ENCODE peak calls at places on chromosomes 6 and 20, in nine cellular contexts. M is PC-3, A is neural progenitor cell, Z is GM23248, C is OCI-LY7, K is GM23338, Q is MM.1S, V is SK-N-SH, Y is hepatocyte. O is an unnamed sample.

GRCh38 chr6:113968472-113968871 is 2.5 kb downstream of the HDAC2 start:
- DNase-seq in Z (no peak), M (no peak), Q (no peak), Y (no peak), V (no peak), A (no peak), C (no peak), K (no peak), O (no peak)

GRCh38 chr20:58519940-58520712 is 4.9 kb upstream of the APCDD1L start:
- DNase-seq in Q (no peak), M (no peak), Y (no peak), A (no peak), Z (no peak), K (no peak), V (no peak), C (no peak), O (no peak)

GRCh38 chr6:85594197-85594930 is 706 bp upstream of the SNX14 start:
- DNase-seq in K (peak; percentile 43), A (peak; percentile 40), V (no peak), Q (peak; percentile 44), Z (peak; percentile 71), C (peak; percentile 52), Y (no peak), M (no peak), O (no peak)

GRCh38 chr6:170128811-170129681 is 161.8 kb downstream of the DLL1 start:
- DNase-seq in Y (peak; percentile 2), K (no peak), V (no peak), Z (no peak), Q (no peak), M (no peak), A (no peak), C (no peak), O (no peak)

GRCh38 chr6:154653853-154654252 is 79.4 kb upstream of the SCAF8 start:
- DNase-seq in M (peak; percentile 48), C (no peak), Y (peak; percentile 65), K (no peak), Z (peak; percentile 76), V (no peak), Q (no peak), A (no peak), O (no peak)

GRCh38 chr6:136317023-136317649 is 27.5 kb upstream of the BCLAF1 start:
- DNase-seq in Z (peak; percentile 77), C (peak; percentile 67), A (peak; percentile 71), Q (peak; percentile 64), M (peak; percentile 75), Y (peak; percentile 82), K (peak; percentile 90), V (peak; percentile 53), O (peak; percentile 71)

GRCh38 chr6:5012531-5012930 is 8.7 kb upstream of the RPP40 start:
- DNase-seq in Y (no peak), C (no peak), K (no peak), V (no peak), M (no peak), Q (no peak), A (no peak), Z (peak; percentile 81), O (no peak)

GRCh38 chr20:23086056-23086551 is at the start of gene CD93:
- DNase-seq in Q (no peak), K (peak; percentile 8), A (no peak), Y (no peak), Z (peak; percentile 37), C (no peak), M (no peak), V (no peak), O (no peak)

GRCh38 chr6:76639941-76640340 is 567.5 kb upstream of the IMPG1 start:
- DNase-seq in C (no peak), Z (no peak), A (no peak), M (no peak), K (no peak), Y (no peak), V (no peak), Q (no peak), O (no peak)

GRCh38 chr20:50328996-50329898 is 138.6 kb downstream of the CEBPB start:
- DNase-seq in M (no peak), Q (no peak), V (no peak), Z (no peak), K (no peak), C (no peak), Y (no peak), A (no peak), O (no peak)

GRCh38 chr20:51354191-51354768 is 188.2 kb downstream of the NFATC2 start:
- DNase-seq in M (peak; percentile 78), Q (no peak), Z (peak; percentile 76), C (no peak), Y (no peak), K (no peak), A (no peak), V (no peak), O (no peak)

GRCh38 chr20:63493563-63494020 is 5.3 kb downstream of the EEF1A2 start:
- DNase-seq in Z (no peak), Y (no peak), A (no peak), Q (no peak), K (no peak), C (no peak), M (no peak), V (peak; percentile 16), O (no peak)

GRCh38 chr6:135909737-135910387 is 58.4 kb downstream of the PDE7B start:
- DNase-seq in K (peak; percentile 92), V (peak; percentile 41), Q (peak; percentile 91), Y (peak; percentile 73), Z (peak; percentile 57), A (peak; percentile 84), M (peak; percentile 74), C (peak; percentile 59), O (peak; percentile 76)

GRCh38 chr6:73985891-73986290 is 289.9 kb downstream of the CD109 start:
- DNase-seq in V (no peak), C (no peak), Z (peak; percentile 84), A (peak; percentile 39), Q (no peak), K (peak; percentile 43), Y (no peak), M (peak; percentile 50), O (peak; percentile 12)

GRCh38 chr20:21137078-21137477 is 11.2 kb downstream of the KIZ start:
- DNase-seq in M (no peak), C (no peak), A (no peak), Q (no peak), Z (no peak), Y (no peak), K (no peak), V (no peak), O (no peak)

GRCh38 chr6:37354526-37355384 is 972 bp downstream of the RNF8 start:
- DNase-seq in V (peak; percentile 80), A (peak; percentile 58), Y (peak; percentile 58), M (peak; percentile 34), Q (no peak), C (peak; percentile 30), Z (peak; percentile 72), K (peak; percentile 50), O (no peak)

GRCh38 chr6:134495893-134496253 is 178.0 kb upstream of the SGK1 start:
- DNase-seq in K (no peak), Z (no peak), Q (no peak), M (no peak), Y (no peak), A (no peak), C (no peak), V (no peak), O (no peak)

GRCh38 chr6:107440935-107441334 is 18.4 kb downstream of the PDSS2 start:
- DNase-seq in Y (no peak), Q (no peak), V (no peak), K (no peak), A (no peak), Z (no peak), M (no peak), C (no peak), O (no peak)

GRCh38 chr6:115216835-115217234 is 843.9 kb downstream of the FRK start:
- DNase-seq in Y (no peak), Z (no peak), C (no peak), Q (no peak), V (no peak), K (no peak), A (no peak), M (peak; percentile 7), O (no peak)

GRCh38 chr6:89909991-89910390 is 15.7 kb downstream of the GJA10 start:
- DNase-seq in V (no peak), Z (no peak), Q (no peak), C (no peak), A (peak; percentile 50), M (no peak), K (no peak), Y (no peak), O (no peak)

GRCh38 chr6:52749546-52750152 is 13.6 kb downstream of the GSTA2 start:
- DNase-seq in A (no peak), C (no peak), M (peak; percentile 26), Q (no peak), Y (no peak), K (peak; percentile 27), V (no peak), Z (no peak), O (no peak)
- TF ChIP-seq EZH2phosphoT487 in A (no peak), C (no peak), M (no peak), Q (no peak), Y (no peak), K (no peak), V (no peak), Z (no peak), O (no peak)

GRCh38 chr20:9180480-9181257 is 111.8 kb downstream of the PLCB4 start:
- DNase-seq in A (no peak), Z (no peak), V (no peak), M (no peak), K (peak; percentile 47), C (no peak), Q (no peak), Y (no peak), O (no peak)
- TF ChIP-seq EZH2phosphoT487 in A (no peak), Z (no peak), V (no peak), M (no peak), K (no peak), C (no peak), Q (no peak), Y (no peak), O (no peak)

DNA sequence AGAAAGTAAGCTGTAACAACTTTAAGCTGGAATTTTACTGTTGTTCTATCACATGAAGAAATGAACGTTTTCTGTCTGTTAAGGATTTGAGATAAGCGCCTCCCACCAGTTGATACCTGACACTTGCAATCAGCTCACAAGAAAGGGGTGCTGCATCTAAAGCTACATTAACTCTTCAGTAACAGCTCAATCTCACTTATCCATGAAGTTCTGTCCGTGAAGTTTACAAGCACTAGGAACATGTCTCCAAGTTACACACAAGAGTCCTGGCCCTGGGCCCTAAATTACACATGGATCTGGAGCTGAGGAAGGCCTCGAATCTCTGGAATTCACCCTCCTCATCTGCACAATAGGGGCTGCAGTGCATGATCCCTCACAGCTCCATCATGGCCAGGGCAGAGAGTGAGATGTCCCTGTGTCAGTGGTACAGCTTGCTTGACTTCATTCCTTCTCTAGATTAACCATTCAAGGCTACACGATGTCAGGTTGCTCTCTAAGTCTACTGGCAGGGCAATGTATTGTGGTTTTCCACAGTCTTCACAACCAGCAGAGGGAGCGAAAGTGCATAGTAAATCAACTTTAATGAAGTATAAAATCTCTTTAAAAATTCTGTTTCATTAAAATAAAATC is 182.4 kb upstream of the MCHR2 start:
- DNase-seq in A (peak; percentile 54), K (peak; percentile 57), M (peak; percentile 70), Q (peak; percentile 9), V (no peak), Z (peak; percentile 82), Y (peak; percentile 57), C (peak; percentile 2), O (peak; percentile 8)
- TF ChIP-seq EZH2phosphoT487 in A (no peak), K (no peak), M (no peak), Q (no peak), V (no peak), Z (no peak), Y (no peak), C (no peak), O (no peak)

GRCh38 chr20:10603971-10604864 is 69.6 kb downstream of the JAG1 start:
- DNase-seq in Z (peak; percentile 90), Y (peak; percentile 57), V (no peak), A (peak; percentile 91), M (peak; percentile 96), K (no peak), C (no peak), Q (no peak), O (peak; percentile 32)
- TF ChIP-seq EZH2phosphoT487 in Z (no peak), Y (no peak), V (no peak), A (no peak), M (no peak), K (no peak), C (no peak), Q (no peak), O (no peak)

O was measured in HCT116.